ENCODE peak calls at places on chromosomes 1 and 21, in eight cellular contexts. D, K, S, A, Y, X, Z and E are unnamed samples.

GRCh38 chr21:36965720-36966065 is 776 bp downstream of the HLCS start:
- DNase-seq in A (no peak), X (no peak), Z (no peak), K (no peak), Y (no peak), S (no peak), D (no peak), E (no peak)

GRCh38 chr1:247297263-247298123 is 34.2 kb downstream of the ZNF496 start:
- DNase-seq in Y (no peak), S (no peak), A (no peak), D (no peak), X (no peak), Z (no peak), K (no peak), E (no peak)

GRCh38 chr1:221611930-221612777 is 129.7 kb downstream of the DUSP10 start:
- DNase-seq in Y (no peak), Z (no peak), K (peak; percentile 54), S (no peak), A (peak; percentile 21), X (peak; percentile 88), D (peak; percentile 76), E (peak; percentile 86)

GRCh38 chr1:55214903-55215193 is 316 bp downstream of the USP24 start:
- DNase-seq in Y (peak; percentile 30), Z (no peak), A (no peak), K (peak; percentile 40), S (no peak), D (peak; percentile 43), X (peak; percentile 35), E (no peak)

GRCh38 chr1:95406279-95406678 is 172.3 kb downstream of the RWDD3 start:
- DNase-seq in X (no peak), S (no peak), A (no peak), D (no peak), Z (no peak), Y (no peak), K (no peak), E (no peak)

GRCh38 chr1:19101244-19101643 is 108.8 kb downstream of the UBR4 start:
- DNase-seq in X (no peak), K (no peak), D (no peak), Y (no peak), A (no peak), S (no peak), Z (no peak), E (peak; percentile 16)

GRCh38 chr1:205285391-205286101 is 36.0 kb downstream of the NUAK2 start:
- DNase-seq in S (no peak), X (peak; percentile 70), Y (no peak), D (peak; percentile 30), K (no peak), Z (peak; percentile 46), A (no peak), E (no peak)

GRCh38 chr1:196355206-196355786 is 252.9 kb downstream of the KCNT2 start:
- DNase-seq in Y (no peak), X (peak; percentile 50), Z (no peak), S (peak; percentile 3), K (no peak), D (peak; percentile 24), A (peak; percentile 40), E (peak; percentile 36)

GRCh38 chr1:945910-946565 is 13.0 kb downstream of the NOC2L start:
- DNase-seq in D (no peak), Z (no peak), X (no peak), Y (no peak), A (no peak), S (no peak), K (no peak), E (no peak)

GRCh38 chr1:204128464-204128963 is 23.3 kb downstream of the ETNK2 start:
- DNase-seq in Y (no peak), A (no peak), X (peak; percentile 10), S (no peak), K (no peak), D (no peak), Z (no peak), E (no peak)

GRCh38 chr1:204128964-204129896 is 22.6 kb downstream of the ETNK2 start:
- DNase-seq in S (no peak), Y (peak; percentile 67), A (peak; percentile 41), K (peak; percentile 77), Z (peak; percentile 41), X (peak; percentile 55), D (peak; percentile 66), E (peak; percentile 48)

GRCh38 chr1:204131978-204132377 is 19.9 kb downstream of the ETNK2 start:
- DNase-seq in D (no peak), Y (no peak), K (no peak), A (no peak), S (no peak), Z (no peak), X (no peak), E (no peak)

GRCh38 chr1:204130989-204131892 is 20.6 kb downstream of the ETNK2 start:
- DNase-seq in K (no peak), S (no peak), Y (no peak), A (peak; percentile 44), X (peak; percentile 90), D (peak; percentile 79), Z (no peak), E (peak; percentile 90)

DNA sequence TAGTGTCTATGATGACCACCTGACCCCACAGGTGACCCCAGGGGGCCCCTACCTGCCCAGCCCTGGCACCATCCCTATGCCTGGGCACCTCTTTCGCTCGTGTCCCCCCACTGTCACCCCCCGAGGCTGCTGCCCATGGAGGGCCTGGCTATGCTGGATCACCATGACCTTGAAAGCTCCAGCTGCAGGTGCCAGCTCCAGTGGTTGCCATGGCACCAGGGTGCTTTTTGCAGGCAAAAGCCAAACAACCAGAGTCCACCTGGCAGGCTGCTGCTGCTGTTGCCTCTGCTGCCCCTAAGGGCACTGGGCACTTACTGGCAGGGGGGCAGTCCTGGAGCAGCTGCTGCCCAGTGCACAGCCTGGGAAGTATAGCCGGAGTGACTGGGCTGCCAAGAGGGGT is 21.7 kb downstream of the ETNK2 start:
- DNase-seq in Z (no peak), S (no peak), K (no peak), Y (no peak), A (no peak), D (no peak), X (no peak), E (no peak)
- TF ChIP-seq CTCF in Z (no peak), S (no peak), K (no peak), Y (no peak), A (no peak), D (no peak), X (no peak), E (no peak)

GRCh38 chr1:181522864-181523263 is 39.5 kb downstream of the CACNA1E start:
- DNase-seq in Y (no peak), X (no peak), A (no peak), D (no peak), S (no peak), K (no peak), Z (no peak), E (no peak)
- TF ChIP-seq CTCF in Y (no peak), X (no peak), A (no peak), D (no peak), S (no peak), K (no peak), Z (no peak), E (no peak)

DNA sequence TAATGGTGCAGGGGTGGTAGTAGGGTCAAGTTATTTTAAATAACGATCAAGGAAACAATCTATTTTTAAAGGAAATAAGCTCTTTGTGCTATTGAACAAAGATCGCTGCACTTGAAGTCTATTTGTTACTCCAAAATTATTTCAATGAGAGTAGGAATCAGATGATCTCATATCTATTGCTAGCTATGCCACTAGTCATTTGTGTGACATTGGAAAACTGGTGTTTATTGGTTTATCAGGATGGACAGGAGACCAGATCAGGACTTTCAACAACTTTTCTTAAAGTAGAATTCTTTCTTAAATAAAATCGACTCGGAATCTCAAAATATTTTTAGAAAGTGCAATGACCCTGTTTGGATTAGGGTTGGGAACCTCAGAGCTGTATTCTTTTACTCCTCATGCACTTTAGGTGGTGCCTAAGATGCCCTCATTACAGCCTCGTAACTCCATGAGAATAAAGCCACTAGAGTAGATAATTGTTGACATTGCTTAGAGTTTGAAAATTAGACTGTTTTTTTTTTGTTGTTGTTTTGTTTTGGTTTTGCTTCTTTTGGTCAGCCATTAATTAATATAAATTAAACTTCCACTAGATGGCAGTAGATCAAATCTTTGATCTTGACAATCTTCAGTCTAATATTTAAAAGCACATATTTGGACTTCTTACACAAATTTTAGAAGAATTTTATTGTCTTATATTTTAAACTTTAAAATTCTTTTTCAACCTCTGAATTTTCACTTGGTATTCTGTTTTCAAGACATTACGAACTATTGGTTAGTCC is 352.4 kb downstream of the USP25 start:
- DNase-seq in Z (no peak), D (peak; percentile 41), S (no peak), Y (no peak), X (peak; percentile 56), A (no peak), K (no peak), E (peak; percentile 31)
- TF ChIP-seq CTCF in Z (no peak), D (peak; percentile 48), S (peak; percentile 11), Y (peak; percentile 58), X (peak; percentile 9), A (peak; percentile 40), K (no peak), E (peak; percentile 86)

GRCh38 chr1:164660415-164661174 is 101.6 kb downstream of the PBX1 start:
- DNase-seq in S (no peak), Y (no peak), X (peak; percentile 63), A (no peak), Z (no peak), D (peak; percentile 39), K (no peak), E (peak; percentile 62)
- TF ChIP-seq CTCF in S (no peak), Y (no peak), X (no peak), A (no peak), Z (no peak), D (no peak), K (no peak), E (no peak)

GRCh38 chr1:231057410-231057809 is 17.4 kb upstream of the FAM89A start:
- DNase-seq in Z (no peak), A (no peak), K (no peak), S (no peak), Y (no peak), X (no peak), D (no peak), E (no peak)
- TF ChIP-seq CTCF in Z (no peak), A (no peak), K (no peak), S (no peak), Y (no peak), X (no peak), D (no peak), E (no peak)

GRCh38 chr1:70142120-70142519 is 63.3 kb downstream of the LRRC40 start:
- DNase-seq in K (no peak), Y (no peak), S (no peak), Z (no peak), A (no peak), D (peak; percentile 63), X (peak; percentile 24), E (peak; percentile 34)
- TF ChIP-seq CTCF in K (no peak), Y (peak; percentile 43), S (no peak), Z (no peak), A (no peak), D (peak; percentile 72), X (peak; percentile 25), E (peak; percentile 65)